ENCODE peak calls at places on chromosomes 6 and 20, in four cellular contexts. Y is HCT116, C is Panc1, N is K562. S is an unnamed sample.

GRCh38 chr20:63652192-63652980 is 838 bp downstream of the STMN3 start:
- DNase-seq in C (no peak), N (peak; percentile 64), Y (no peak), S (peak; percentile 41)

GRCh38 chr20:62409935-62410741 is 3.1 kb upstream of the CABLES2 start:
- DNase-seq in C (no peak), Y (no peak), N (peak; percentile 72), S (peak; percentile 42)

GRCh38 chr6:28254340-28254618 is 2.2 kb upstream of the ZKSCAN4 start:
- DNase-seq in C (no peak), N (no peak), Y (no peak), S (no peak)

GRCh38 chr20:50138479-50139393 is 14.8 kb downstream of the PEDS1 start:
- DNase-seq in Y (no peak), C (no peak), N (no peak), S (peak; percentile 73)

GRCh38 chr6:39507331-39507998 is 185.0 kb upstream of the KCNK16 start:
- DNase-seq in Y (no peak), C (no peak), N (no peak), S (no peak)

GRCh38 chr6:4355241-4355640 is 219.9 kb upstream of the ECI2 start:
- DNase-seq in N (no peak), Y (peak; percentile 13), C (no peak), S (no peak)

GRCh38 chr6:118203421-118204000 is 296.4 kb downstream of the SLC35F1 start:
- DNase-seq in Y (no peak), N (no peak), C (no peak), S (no peak)

GRCh38 chr6:104753251-104753650 is 106.5 kb downstream of the HACE1 start:
- DNase-seq in N (no peak), Y (no peak), C (no peak), S (no peak)

GRCh38 chr6:159092631-159093030 is 47.8 kb upstream of the TAGAP start:
- DNase-seq in Y (no peak), C (no peak), N (no peak), S (no peak)

GRCh38 chr6:2529217-2529719 is 221.5 kb downstream of the MYLK4 start:
- DNase-seq in C (no peak), Y (no peak), N (no peak), S (no peak)

GRCh38 chr6:81895511-81896185 is 143.2 kb upstream of the TENT5A start:
- DNase-seq in C (no peak), Y (no peak), N (no peak), S (peak; percentile 6)

GRCh38 chr6:104123227-104123626 is 736.5 kb downstream of the HACE1 start:
- DNase-seq in Y (no peak), N (no peak), C (no peak), S (no peak)

GRCh38 chr6:35049885-35050284 is 91.3 kb downstream of the TCP11 start:
- DNase-seq in N (peak; percentile 31), C (no peak), Y (no peak), S (no peak)

GRCh38 chr6:149132336-149132735 is 185.2 kb upstream of the TAB2 start:
- DNase-seq in Y (no peak), C (no peak), N (no peak), S (no peak)

DNA sequence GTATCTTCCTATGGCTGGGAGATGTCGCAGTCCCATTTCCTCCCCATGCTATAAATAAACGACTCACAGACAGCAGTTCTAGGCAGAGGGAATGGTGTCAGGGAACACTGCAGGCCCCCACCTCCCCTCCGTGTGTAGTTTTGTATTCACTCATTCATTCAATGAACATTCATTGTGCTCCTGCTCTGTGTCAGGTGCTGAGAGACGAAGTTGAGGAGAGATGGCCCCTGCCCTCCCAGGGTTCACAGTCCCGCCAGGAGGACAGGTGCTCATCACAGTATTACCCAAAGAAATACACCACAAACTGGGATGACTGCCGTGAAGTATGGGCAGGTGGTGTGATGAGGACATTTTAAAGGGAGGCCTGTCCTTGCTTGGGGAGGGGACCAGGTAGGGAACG is 29.8 kb downstream of the NPEPL1 start:
- DNase-seq in Y (no peak), C (no peak), N (peak; percentile 2), S (no peak)
- TF ChIP-seq TCF7L2 in Y (no peak), C (no peak), N (no peak), S (no peak)

GRCh38 chr6:22737331-22737730 is 168.0 kb downstream of the HDGFL1 start:
- DNase-seq in C (no peak), Y (peak; percentile 4), N (no peak), S (no peak)
- TF ChIP-seq TCF7L2 in C (no peak), Y (no peak), N (no peak), S (no peak)

GRCh38 chr20:25437153-25437581 is 29.7 kb downstream of the GINS1 start:
- DNase-seq in Y (no peak), N (no peak), C (no peak), S (no peak)
- TF ChIP-seq TCF7L2 in Y (no peak), N (no peak), C (no peak), S (no peak)

DNA sequence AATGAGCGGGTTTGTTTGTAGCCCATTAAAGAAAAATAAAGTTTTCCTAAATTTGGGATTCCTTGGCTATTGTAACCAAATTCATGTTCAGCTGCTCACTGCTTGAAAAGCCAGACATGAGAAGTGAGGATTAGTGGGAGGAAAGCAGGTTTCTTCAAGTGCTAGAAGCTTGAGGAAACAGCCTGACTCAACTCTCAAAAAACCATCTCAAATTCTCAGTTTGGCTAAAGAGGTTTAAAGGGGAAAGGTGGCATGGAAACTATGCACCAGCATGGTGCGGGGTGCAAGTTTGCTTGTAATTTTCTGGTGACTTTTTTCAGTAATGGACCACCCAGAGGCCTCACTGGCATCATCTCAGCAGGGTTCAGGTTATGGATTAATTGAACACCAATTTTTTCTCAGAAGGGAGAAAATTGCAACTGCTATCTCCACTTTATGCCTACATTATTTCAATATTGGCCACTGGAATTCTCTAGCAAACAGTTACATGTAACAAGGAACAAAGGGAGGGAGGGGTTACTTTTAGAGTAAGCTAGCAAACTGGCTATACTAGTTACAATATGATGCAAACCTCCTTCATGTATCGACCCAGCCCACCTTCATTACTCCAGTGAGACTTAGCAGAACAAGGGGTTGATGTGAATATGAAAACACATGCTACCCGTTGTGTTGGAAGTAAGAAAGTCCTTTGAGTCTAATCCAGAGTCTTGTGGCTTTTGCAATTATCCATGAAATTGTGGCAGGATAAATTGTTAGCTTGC is 85.0 kb upstream of the IFNGR1 start:
- DNase-seq in C (no peak), N (no peak), Y (no peak), S (no peak)
- TF ChIP-seq TCF7L2 in C (no peak), N (no peak), Y (no peak), S (no peak)

DNA sequence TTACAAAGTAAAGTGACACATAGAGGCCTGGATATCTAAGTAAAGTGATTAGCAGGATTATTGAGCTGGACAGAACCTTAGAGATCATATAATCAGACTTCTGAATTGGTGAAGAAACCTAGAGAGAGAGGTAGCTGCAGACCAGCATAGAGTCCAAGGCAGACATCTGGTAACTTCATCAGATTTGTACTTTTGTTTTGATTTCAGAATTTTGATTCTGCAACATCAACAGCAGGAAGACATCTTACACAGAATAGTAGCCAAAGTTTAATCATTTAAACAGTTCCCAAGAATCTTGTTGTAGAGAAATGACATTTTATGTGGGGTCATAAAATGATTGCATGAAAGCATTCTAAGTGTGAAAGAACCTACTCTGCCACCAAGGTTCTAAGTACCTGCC is 39.3 kb downstream of the RPRD1B start:
- DNase-seq in C (no peak), N (no peak), Y (no peak), S (no peak)
- TF ChIP-seq TCF7L2 in C (no peak), N (no peak), Y (no peak), S (no peak)

GRCh38 chr6:26288155-26288554 is 76.8 kb upstream of the BTN3A2 start:
- DNase-seq in Y (no peak), C (no peak), N (no peak), S (no peak)
- TF ChIP-seq TCF7L2 in Y (no peak), C (no peak), N (no peak), S (no peak)

S was measured in HepG2.